ENCODE peak calls at places on chromosomes 12 and 14, in ten cellular contexts. S is heart right ventricle, I is left ventricle myocardium inferior, V is GM23338, Z is lower leg skin, M is AG09309, W is pancreas, G is body of pancreas, T is adrenal gland, H is HFF-Myc. E is an unnamed sample.

GRCh38 chr14:22737052-22737451 is 29.4 kb upstream of the OXA1L start:
- DNase-seq in S (no peak), I (no peak), V (no peak), Z (no peak), M (no peak), W (no peak), G (no peak), T (no peak), H (no peak), E (no peak)

GRCh38 chr14:92493024-92493423 is 20.6 kb upstream of the RIN3 start:
- DNase-seq in S (peak), I (no peak), V (no peak), Z (no peak), M (no peak), W (no peak), G (no peak), T (no peak), H (no peak), E (no peak)

GRCh38 chr14:76876076-76876475 is 49.9 kb downstream of the LRRC74A start:
- DNase-seq in S (peak), I (peak), V (peak), Z (peak), M (peak), W (peak), G (peak), T (peak), H (peak), E (peak)

GRCh38 chr12:10048531-10048930 is 18.0 kb downstream of the CLEC9A start:
- DNase-seq in S (no peak), I (no peak), V (no peak), Z (no peak), M (no peak), W (no peak), G (no peak), T (no peak), H (no peak), E (no peak)

GRCh38 chr14:71166434-71166833 is 259.2 kb downstream of the PCNX1 start:
- DNase-seq in S (no peak), I (no peak), V (peak), Z (no peak), M (peak), W (no peak), G (no peak), T (no peak), H (peak), E (no peak)

GRCh38 chr12:56474389-56474788 is 6.0 kb downstream of the SPRYD4 start:
- DNase-seq in S (peak), I (peak), V (no peak), Z (no peak), M (no peak), W (no peak), G (no peak), T (no peak), H (no peak), E (no peak)

GRCh38 chr14:24196071-24197061 is 1.1 kb upstream of the TM9SF1 start:
- DNase-seq in S (no peak), I (no peak), V (peak), Z (no peak), M (no peak), W (no peak), G (no peak), T (no peak), H (no peak), E (no peak)

GRCh38 chr12:107349839-107350238 is 256.5 kb upstream of the CRY1 start:
- DNase-seq in S (no peak), I (no peak), V (no peak), Z (no peak), M (no peak), W (no peak), G (no peak), T (no peak), H (no peak), E (no peak)

GRCh38 chr12:482061-482460 is 22.3 kb downstream of the B4GALNT3 start:
- DNase-seq in S (no peak), I (no peak), V (no peak), Z (no peak), M (no peak), W (no peak), G (no peak), T (no peak), H (no peak), E (no peak)

GRCh38 chr14:50331596-50331995 is 19.5 kb downstream of the DMAC2L start:
- DNase-seq in S (no peak), I (no peak), V (no peak), Z (no peak), M (no peak), W (no peak), G (no peak), T (no peak), H (no peak), E (no peak)

GRCh38 chr14:102878970-102879460 is 43.4 kb upstream of the AMN start:
- DNase-seq in S (no peak), I (no peak), V (no peak), Z (no peak), M (no peak), W (no peak), G (no peak), T (no peak), H (no peak), E (peak)

GRCh38 chr14:103194256-103195045 is 71.2 kb downstream of the TNFAIP2 start:
- DNase-seq in S (no peak), I (no peak), V (no peak), Z (no peak), M (peak), W (no peak), G (no peak), T (peak), H (no peak), E (no peak)

GRCh38 chr12:56080556-56081138 is 682 bp downstream of the ERBB3 start:
- DNase-seq in S (no peak), I (no peak), V (peak), Z (no peak), M (no peak), W (peak), G (peak), T (no peak), H (no peak), E (peak)

GRCh38 chr12:65881965-65882413 is 57.7 kb downstream of the HMGA2 start:
- DNase-seq in S (peak), I (peak), V (peak), Z (peak), M (no peak), W (peak), G (peak), T (peak), H (no peak), E (no peak)

GRCh38 chr12:124567035-124567672 is at the start of gene NCOR2:
- DNase-seq in S (no peak), I (no peak), V (peak), Z (no peak), M (no peak), W (no peak), G (peak), T (no peak), H (no peak), E (peak)

GRCh38 chr12:124567673-124568373 is 411 bp upstream of the NCOR2 start:
- DNase-seq in S (peak), I (peak), V (peak), Z (peak), M (peak), W (peak), G (peak), T (peak), H (peak), E (peak)

GRCh38 chr12:124565656-124566180 is 1.7 kb downstream of the NCOR2 start:
- DNase-seq in S (no peak), I (no peak), V (no peak), Z (no peak), M (no peak), W (no peak), G (no peak), T (no peak), H (no peak), E (no peak)

GRCh38 chr12:124565071-124565491 is 2.3 kb downstream of the NCOR2 start:
- DNase-seq in S (no peak), I (no peak), V (no peak), Z (no peak), M (no peak), W (no peak), G (peak), T (peak), H (no peak), E (peak)

DNA sequence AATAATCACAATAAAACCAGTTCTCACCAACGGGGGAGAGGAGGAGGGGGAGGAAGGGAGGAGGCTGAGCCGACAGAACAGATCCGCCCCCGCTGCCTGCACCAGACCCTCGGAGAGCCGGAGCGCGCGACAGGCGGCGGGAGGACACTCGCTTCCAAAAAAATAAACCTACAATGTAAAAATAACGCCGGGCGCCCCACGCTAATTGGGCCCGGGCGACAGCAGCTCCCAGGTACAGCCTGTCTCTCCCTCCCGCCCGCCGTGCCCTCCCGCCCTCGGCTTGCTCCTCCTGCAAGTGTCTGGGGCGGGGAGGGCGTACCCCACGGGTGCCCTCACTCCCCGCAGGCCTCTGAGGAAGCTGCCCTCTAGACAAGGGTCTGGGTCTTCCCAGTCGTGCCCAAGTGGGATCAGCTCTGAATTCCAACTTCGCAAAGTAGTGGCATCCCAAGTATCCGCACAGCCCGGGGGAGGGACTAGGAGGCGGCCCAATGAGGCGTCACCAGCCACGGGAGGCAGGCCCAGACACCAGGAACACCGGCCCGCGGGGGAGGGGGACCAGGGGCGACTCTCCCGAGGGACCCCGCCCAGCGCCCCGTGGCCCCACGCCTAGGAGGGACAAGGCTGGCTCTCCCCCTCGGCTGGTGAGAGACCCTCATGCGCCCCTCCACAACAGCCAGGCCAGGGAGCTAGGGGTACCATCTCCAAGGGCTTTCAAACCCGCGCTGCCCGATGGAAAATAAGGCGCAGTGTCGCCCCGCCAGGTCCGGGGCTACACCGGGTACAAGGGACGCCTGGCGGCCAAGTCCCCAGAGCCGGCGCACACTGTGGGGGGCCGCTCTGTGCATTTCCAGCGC is 1.0 kb downstream of the NCOR2 start:
- DNase-seq in S (peak), I (peak), V (peak), Z (peak), M (no peak), W (peak), G (peak), T (peak), H (peak), E (peak)
- TF ChIP-seq CTCF in S (no peak), I (peak), V (no peak), Z (no peak), M (no peak), W (no peak), G (no peak), T (peak), H (no peak), E (no peak)

GRCh38 chr12:80582431-80582830 is 125.0 kb upstream of the MYF6 start:
- DNase-seq in S (no peak), I (no peak), V (no peak), Z (no peak), M (no peak), W (no peak), G (no peak), T (no peak), H (no peak), E (no peak)

GRCh38 chr12:80576641-80577418 is 130.6 kb upstream of the MYF6 start:
- DNase-seq in S (no peak), I (no peak), V (no peak), Z (no peak), M (no peak), W (no peak), G (no peak), T (no peak), H (no peak), E (no peak)

DNA sequence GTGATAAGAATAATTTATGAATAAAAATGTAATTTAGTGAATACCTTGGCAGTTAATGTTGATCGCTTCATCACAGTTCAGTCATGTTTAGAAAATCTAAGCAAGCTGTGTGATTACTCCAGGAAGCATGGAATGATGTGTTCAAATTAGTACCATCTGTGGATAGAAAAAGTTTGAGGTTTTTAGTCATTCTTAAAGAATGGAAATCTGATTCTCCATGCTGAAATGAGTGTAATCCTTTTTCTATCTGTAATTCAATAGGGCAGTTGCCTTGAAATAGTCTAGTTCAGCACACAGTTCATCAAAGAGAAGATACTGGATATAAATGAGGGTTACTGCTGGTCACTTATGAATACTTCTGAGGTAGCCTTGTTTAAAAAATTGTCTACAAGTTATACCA is 127.2 kb upstream of the MYF6 start:
- DNase-seq in S (no peak), I (no peak), V (no peak), Z (no peak), M (peak), W (no peak), G (no peak), T (no peak), H (peak), E (no peak)
- H3K4me3 ChIP-seq in S (no peak), I (no peak), V (no peak), Z (no peak), M (no peak), W (no peak), G (no peak), T (no peak), H (no peak), E (no peak)

GRCh38 chr12:17079251-17079909 is 473.4 kb upstream of the LMO3 start:
- DNase-seq in S (no peak), I (no peak), V (peak), Z (no peak), M (no peak), W (no peak), G (no peak), T (no peak), H (no peak), E (no peak)
- TF ChIP-seq CTCF in S (no peak), I (no peak), V (peak), Z (no peak), M (no peak), W (no peak), G (no peak), T (no peak), H (no peak), E (no peak)

GRCh38 chr14:73886449-73887115 is at the start of gene ZNF410:
- DNase-seq in S (peak), I (peak), V (peak), Z (peak), M (peak), W (peak), G (peak), T (peak), H (peak), E (peak)

GRCh38 chr14:73888460-73888725 is 1.7 kb downstream of the ZNF410 start:
- DNase-seq in S (no peak), I (no peak), V (no peak), Z (no peak), M (no peak), W (no peak), G (no peak), T (no peak), H (no peak), E (no peak)

GRCh38 chr14:73887704-73888459 is 1.2 kb downstream of the ZNF410 start:
- DNase-seq in S (no peak), I (no peak), V (no peak), Z (no peak), M (no peak), W (no peak), G (no peak), T (no peak), H (no peak), E (no peak)

GRCh38 chr14:73887116-73887490 is 444 bp downstream of the ZNF410 start:
- DNase-seq in S (no peak), I (no peak), V (no peak), Z (peak), M (no peak), W (no peak), G (no peak), T (no peak), H (no peak), E (no peak)

GRCh38 chr14:73884438-73885190 is 2.0 kb upstream of the ZNF410 start:
- DNase-seq in S (no peak), I (no peak), V (no peak), Z (no peak), M (no peak), W (no peak), G (no peak), T (no peak), H (no peak), E (no peak)
- H3K4me3 ChIP-seq in S (no peak), I (no peak), V (no peak), Z (no peak), M (no peak), W (no peak), G (no peak), T (no peak), H (no peak), E (no peak)

DNA sequence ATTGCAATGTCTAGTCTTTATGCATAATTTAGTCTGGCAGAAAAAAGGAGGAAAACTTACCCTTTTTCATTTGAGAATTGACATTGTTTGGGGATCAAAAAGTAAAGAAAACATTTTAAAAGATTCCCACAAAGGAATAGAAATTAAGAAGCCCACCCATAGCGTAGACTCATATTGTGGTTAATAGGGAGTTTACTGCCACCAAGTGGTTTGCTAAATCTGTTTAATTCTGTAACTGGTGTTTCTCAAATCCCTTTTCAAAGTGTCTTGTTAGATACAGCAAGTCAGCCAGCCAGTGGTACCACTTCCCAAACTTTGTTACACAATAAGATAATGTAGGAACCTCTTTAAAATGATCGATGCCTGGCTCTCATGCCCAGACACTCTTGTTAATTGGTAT is 180.3 kb downstream of the IPO8 start:
- DNase-seq in S (no peak), I (no peak), V (peak), Z (no peak), M (no peak), W (no peak), G (no peak), T (no peak), H (peak), E (no peak)
- TF ChIP-seq CTCF in S (no peak), I (peak), V (peak), Z (no peak), M (no peak), W (no peak), G (peak), T (peak), H (no peak), E (no peak)

GRCh38 chr12:121240484-121241202 is 30.7 kb downstream of the P2RX4 start:
- DNase-seq in S (peak), I (peak), V (peak), Z (peak), M (no peak), W (peak), G (peak), T (peak), H (no peak), E (peak)

GRCh38 chr12:121239335-121239678 is 29.4 kb downstream of the P2RX4 start:
- DNase-seq in S (no peak), I (no peak), V (no peak), Z (no peak), M (no peak), W (no peak), G (no peak), T (no peak), H (no peak), E (no peak)

GRCh38 chr12:121241203-121241970 is 31.5 kb downstream of the P2RX4 start:
- DNase-seq in S (no peak), I (no peak), V (no peak), Z (no peak), M (no peak), W (no peak), G (no peak), T (no peak), H (no peak), E (peak)

GRCh38 chr12:121238604-121239334 is 28.8 kb downstream of the P2RX4 start:
- DNase-seq in S (no peak), I (no peak), V (peak), Z (no peak), M (no peak), W (peak), G (peak), T (no peak), H (no peak), E (no peak)

GRCh38 chr12:121239704-121240420 is 29.9 kb downstream of the P2RX4 start:
- DNase-seq in S (no peak), I (no peak), V (no peak), Z (no peak), M (no peak), W (no peak), G (no peak), T (no peak), H (no peak), E (no peak)
- H3K4me3 ChIP-seq in S (no peak), I (peak), V (no peak), Z (no peak), M (no peak), W (peak), G (no peak), T (no peak), H (no peak), E (no peak)

DNA sequence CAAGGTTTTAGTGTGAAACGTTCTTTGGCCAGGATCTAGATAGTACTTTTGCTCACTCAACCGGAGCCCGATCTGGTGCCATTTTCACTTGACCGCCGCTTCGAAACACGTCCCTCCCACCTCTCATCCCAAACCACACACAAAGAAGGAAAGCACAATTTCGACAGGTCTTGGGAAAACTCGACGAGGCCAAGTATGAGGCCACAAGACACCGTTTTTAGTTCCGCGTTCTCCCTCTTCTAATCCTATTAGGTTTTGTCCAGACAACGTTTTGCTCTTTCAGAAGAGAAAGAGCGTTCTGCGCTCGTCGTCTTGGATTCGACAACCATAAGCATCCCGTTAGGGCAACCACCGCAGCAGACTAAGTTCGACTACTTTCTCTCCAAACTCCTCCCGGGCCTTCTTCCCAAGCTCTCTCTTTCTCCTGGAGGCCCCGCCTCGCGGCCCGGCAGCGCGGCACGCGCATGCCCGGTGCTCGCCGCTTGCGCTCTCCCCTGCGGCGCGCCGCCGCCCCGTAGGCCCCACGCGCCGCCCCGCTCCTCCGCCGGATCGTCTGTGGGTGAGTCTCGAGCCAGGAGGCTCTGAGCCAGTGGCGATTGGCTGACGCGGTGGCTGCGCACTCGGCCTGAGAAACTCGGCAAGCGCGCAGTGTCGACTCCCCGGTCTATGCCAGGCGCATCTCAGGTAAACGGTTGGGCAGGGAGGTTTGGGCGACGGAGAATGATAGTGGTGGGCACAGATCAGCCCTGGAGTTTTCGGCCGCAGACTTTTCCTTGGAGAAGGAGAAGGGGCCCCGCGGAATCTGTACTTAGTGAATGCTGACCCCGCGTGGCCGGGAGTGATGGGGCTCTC is at the start of gene MIPOL1:
- DNase-seq in S (peak), I (peak), V (peak), Z (peak), M (peak), W (peak), G (peak), T (peak), H (peak), E (peak)
- TF ChIP-seq CTCF in S (no peak), I (peak), V (peak), Z (no peak), M (peak), W (peak), G (peak), T (no peak), H (no peak), E (no peak)

GRCh38 chr12:52969828-52970569 is 21.1 kb downstream of the KRT18 start:
- DNase-seq in S (no peak), I (peak), V (no peak), Z (no peak), M (no peak), W (peak), G (peak), T (no peak), H (no peak), E (peak)

GRCh38 chr12:52964556-52965336 is 15.8 kb downstream of the KRT18 start:
- DNase-seq in S (no peak), I (no peak), V (peak), Z (no peak), M (no peak), W (no peak), G (no peak), T (no peak), H (no peak), E (no peak)

GRCh38 chr12:52965337-52965731 is 16.4 kb downstream of the KRT18 start:
- DNase-seq in S (no peak), I (no peak), V (peak), Z (no peak), M (no peak), W (no peak), G (no peak), T (no peak), H (no peak), E (no peak)
- H3K4me3 ChIP-seq in S (peak), I (peak), V (peak), Z (no peak), M (peak), W (no peak), G (no peak), T (no peak), H (peak), E (no peak)

GRCh38 chr12:12608557-12608957 is 3.1 kb upstream of the CREBL2 start:
- DNase-seq in S (no peak), I (no peak), V (no peak), Z (no peak), M (no peak), W (no peak), G (no peak), T (no peak), H (no peak), E (no peak)
- TF ChIP-seq CTCF in S (no peak), I (no peak), V (peak), Z (no peak), M (peak), W (no peak), G (peak), T (no peak), H (no peak), E (no peak)

E was measured in mucosa of descending colon.